ENCODE peak calls at places on chromosomes 1 and 21, in six cellular contexts. W is left colon; V is NCI-H1092; H is activated T-helper 1 cell treated with anti-CD3 and anti-CD28 coated beads, Interleukin-12 subunit alpha, Interleukin-12 subunit beta, Interleukin-2, Interleukin-4 antibody, amounts not matched to agents 30 ng/mL and 10 ng/mL and 1 ng/mL, durations not matched to agents 14 hours and 24 hours and 36 hours; P is kidney epithelial cell; L is heart right ventricle. I is an unnamed sample.

GRCh38 chr1:214623430-214623829 is 20.4 kb downstream of the CENPF start:
- DNase-seq in H (no peak), L (no peak), W (no peak), P (no peak), V (no peak), I (no peak)

GRCh38 chr1:80212021-80212420 is 1205.5 kb upstream of the ADGRL4 start:
- DNase-seq in H (no peak), P (no peak), L (no peak), W (no peak), V (no peak), I (no peak)

GRCh38 chr1:169155675-169156074 is 49.2 kb downstream of the ATP1B1 start:
- DNase-seq in H (no peak), V (no peak), P (no peak), W (no peak), L (no peak), I (no peak)

GRCh38 chr1:117613969-117614865 is 8.4 kb downstream of the TENT5C start:
- DNase-seq in V (no peak), W (peak), L (no peak), H (no peak), P (no peak), I (no peak)

GRCh38 chr1:157418231-157418630 is 134.1 kb downstream of the FCRL5 start:
- DNase-seq in W (no peak), V (no peak), L (no peak), P (no peak), H (no peak), I (no peak)

GRCh38 chr1:32753532-32754281 is 51.1 kb upstream of the SYNC start:
- DNase-seq in L (peak), H (peak), V (peak), P (no peak), W (peak), I (peak)

GRCh38 chr1:212529211-212529731 is 79.3 kb upstream of the ATF3 start:
- DNase-seq in H (no peak), W (no peak), L (no peak), P (no peak), V (no peak), I (no peak)

GRCh38 chr1:66695121-66695520 is 57.1 kb upstream of the DYNLT5 start:
- DNase-seq in H (no peak), V (no peak), P (no peak), W (no peak), L (no peak), I (no peak)

GRCh38 chr1:44662683-44663030 is 11.6 kb downstream of the TMEM53 start:
- DNase-seq in W (no peak), L (no peak), P (no peak), H (no peak), V (no peak), I (no peak)

GRCh38 chr1:246404078-246404477 is 103.0 kb downstream of the SMYD3 start:
- DNase-seq in H (no peak), L (no peak), V (no peak), P (no peak), W (no peak), I (no peak)

GRCh38 chr1:85454214-85454613 is 10.7 kb downstream of the DDAH1 start:
- DNase-seq in W (no peak), L (no peak), P (no peak), V (no peak), H (no peak), I (no peak)

GRCh38 chr1:15808955-15809354 is 1.5 kb upstream of the UQCRHL start:
- DNase-seq in W (peak), H (no peak), L (no peak), P (no peak), V (no peak), I (no peak)

GRCh38 chr1:155226188-155226909 is 17.9 kb downstream of the MTX1 start:
- DNase-seq in W (peak), P (no peak), L (peak), V (peak), H (peak), I (peak)

GRCh38 chr1:203086992-203087763 is 1.4 kb upstream of the MYOG start:
- DNase-seq in V (no peak), L (no peak), W (no peak), H (no peak), P (no peak), I (no peak)

GRCh38 chr1:201488817-201489581 is 17.9 kb downstream of the CSRP1 start:
- DNase-seq in H (no peak), P (peak), W (no peak), V (no peak), L (peak), I (no peak)

GRCh38 chr1:247331172-247331525 is 518 bp downstream of the ZNF496 start:
- DNase-seq in L (peak), V (peak), W (peak), P (peak), H (peak), I (peak)

GRCh38 chr1:153608742-153609584 is 4.0 kb downstream of the S100A16 start:
- DNase-seq in P (peak), L (peak), W (peak), V (no peak), H (no peak), I (no peak)

GRCh38 chr21:36423772-36424433 is 38.7 kb downstream of the CHAF1B start:
- DNase-seq in L (no peak), V (no peak), P (no peak), W (no peak), H (no peak), I (no peak)

GRCh38 chr1:201582977-201583376 is 44.0 kb downstream of the NAV1 start:
- DNase-seq in L (no peak), V (peak), H (no peak), P (no peak), W (no peak), I (no peak)

GRCh38 chr1:162384601-162385279 is 3.2 kb downstream of the C1orf226 start:
- DNase-seq in H (no peak), L (no peak), V (no peak), W (no peak), P (no peak), I (no peak)

GRCh38 chr1:25590096-25590824 is 26.3 kb upstream of the MAN1C1 start:
- DNase-seq in V (no peak), W (no peak), H (no peak), P (no peak), L (peak), I (no peak)

GRCh38 chr1:60461889-60462595 is 388.5 kb upstream of the C1orf87 start:
- DNase-seq in P (no peak), V (no peak), W (no peak), L (no peak), H (no peak), I (no peak)

GRCh38 chr1:199574949-199575348 is 452.6 kb upstream of the NR5A2 start:
- DNase-seq in V (no peak), H (no peak), P (no peak), W (peak), L (no peak), I (no peak)